ENCODE peak calls at places on chromosomes 6 and 20, in nine cellular contexts. One of them, this sample, is unnamed.

GRCh38 chr20:15475483-15475882 is 1097.8 kb downstream of the KIF16B start:
- DNase-seq in ovary: peak; percentile 17
- DNase-seq in IMR-90: no peak
- DNase-seq in tibial nerve: peak; percentile 10
- DNase-seq in HCT116: no peak
- DNase-seq in stomach: peak; percentile 43
- DNase-seq in right lobe of liver: no peak
- DNase-seq in heart left ventricle: peak; percentile 29
- DNase-seq in spleen: peak; percentile 76
- DNase-seq in this sample: peak; percentile 82

GRCh38 chr6:133542056-133542821 is 301.1 kb downstream of the EYA4 start:
- DNase-seq in tibial nerve: no peak
- DNase-seq in IMR-90: peak; percentile 33
- DNase-seq in HCT116: no peak
- DNase-seq in heart left ventricle: no peak
- DNase-seq in stomach: no peak
- DNase-seq in ovary: no peak
- DNase-seq in spleen: no peak
- DNase-seq in right lobe of liver: no peak
- DNase-seq in this sample: no peak

GRCh38 chr6:25963426-25964123 is 973 bp downstream of the TRIM38 start:
- DNase-seq in stomach: no peak
- DNase-seq in tibial nerve: no peak
- DNase-seq in HCT116: no peak
- DNase-seq in heart left ventricle: no peak
- DNase-seq in right lobe of liver: no peak
- DNase-seq in IMR-90: peak; percentile 16
- DNase-seq in ovary: no peak
- DNase-seq in spleen: no peak
- DNase-seq in this sample: no peak

GRCh38 chr6:41347349-41348050 is 12.1 kb downstream of the NCR2 start:
- DNase-seq in HCT116: no peak
- DNase-seq in IMR-90: no peak
- DNase-seq in right lobe of liver: no peak
- DNase-seq in tibial nerve: no peak
- DNase-seq in ovary: no peak
- DNase-seq in stomach: no peak
- DNase-seq in spleen: no peak
- DNase-seq in heart left ventricle: no peak
- DNase-seq in this sample: no peak

GRCh38 chr6:116278478-116278822 is 1.3 kb downstream of the TSPYL1 start:
- DNase-seq in ovary: no peak
- DNase-seq in heart left ventricle: no peak
- DNase-seq in IMR-90: no peak
- DNase-seq in tibial nerve: no peak
- DNase-seq in right lobe of liver: no peak
- DNase-seq in stomach: no peak
- DNase-seq in HCT116: no peak
- DNase-seq in spleen: peak; percentile 77
- DNase-seq in this sample: no peak

GRCh38 chr6:144298167-144298671 is 13.1 kb downstream of the UTRN start:
- DNase-seq in heart left ventricle: no peak
- DNase-seq in HCT116: no peak
- DNase-seq in tibial nerve: no peak
- DNase-seq in stomach: no peak
- DNase-seq in right lobe of liver: no peak
- DNase-seq in IMR-90: no peak
- DNase-seq in ovary: no peak
- DNase-seq in spleen: no peak
- DNase-seq in this sample: no peak

GRCh38 chr20:38293490-38294333 is 10.2 kb upstream of the BPI start:
- DNase-seq in IMR-90: no peak
- DNase-seq in HCT116: no peak
- DNase-seq in heart left ventricle: no peak
- DNase-seq in right lobe of liver: peak; percentile 84
- DNase-seq in spleen: no peak
- DNase-seq in ovary: no peak
- DNase-seq in tibial nerve: no peak
- DNase-seq in stomach: no peak
- DNase-seq in this sample: no peak

GRCh38 chr20:36462440-36463211 is 78.7 kb upstream of the MYL9 start:
- DNase-seq in heart left ventricle: peak; percentile 86
- DNase-seq in ovary: peak; percentile 68
- DNase-seq in right lobe of liver: no peak
- DNase-seq in tibial nerve: peak; percentile 46
- DNase-seq in IMR-90: peak; percentile 60
- DNase-seq in stomach: peak; percentile 36
- DNase-seq in HCT116: no peak
- DNase-seq in spleen: peak; percentile 87
- DNase-seq in this sample: peak; percentile 87

GRCh38 chr20:40979247-40979646 is 49.4 kb upstream of the TOP1 start:
- DNase-seq in spleen: no peak
- DNase-seq in ovary: no peak
- DNase-seq in tibial nerve: no peak
- DNase-seq in IMR-90: no peak
- DNase-seq in HCT116: no peak
- DNase-seq in heart left ventricle: no peak
- DNase-seq in right lobe of liver: no peak
- DNase-seq in stomach: no peak
- DNase-seq in this sample: no peak

GRCh38 chr6:79010422-79010821 is 67.6 kb downstream of the PHIP start:
- DNase-seq in ovary: no peak
- DNase-seq in tibial nerve: no peak
- DNase-seq in right lobe of liver: no peak
- DNase-seq in heart left ventricle: no peak
- DNase-seq in HCT116: no peak
- DNase-seq in stomach: no peak
- DNase-seq in spleen: no peak
- DNase-seq in IMR-90: no peak
- DNase-seq in this sample: no peak

GRCh38 chr6:38509713-38510112 is 130.0 kb downstream of the BTBD9 start:
- DNase-seq in IMR-90: peak; percentile 75
- DNase-seq in spleen: no peak
- DNase-seq in right lobe of liver: no peak
- DNase-seq in heart left ventricle: no peak
- DNase-seq in stomach: no peak
- DNase-seq in HCT116: peak; percentile 59
- DNase-seq in tibial nerve: no peak
- DNase-seq in ovary: no peak
- DNase-seq in this sample: no peak

GRCh38 chr20:38172344-38172743 is 7.3 kb upstream of the TGM2 start:
- DNase-seq in HCT116: no peak
- DNase-seq in tibial nerve: no peak
- DNase-seq in right lobe of liver: no peak
- DNase-seq in ovary: no peak
- DNase-seq in stomach: no peak
- DNase-seq in IMR-90: peak; percentile 59
- DNase-seq in heart left ventricle: no peak
- DNase-seq in spleen: no peak
- DNase-seq in this sample: no peak

GRCh38 chr6:74182992-74183391 is 487.0 kb downstream of the CD109 start:
- DNase-seq in right lobe of liver: peak; percentile 38
- DNase-seq in IMR-90: peak; percentile 12
- DNase-seq in HCT116: no peak
- DNase-seq in heart left ventricle: no peak
- DNase-seq in ovary: no peak
- DNase-seq in stomach: peak; percentile 55
- DNase-seq in tibial nerve: no peak
- DNase-seq in spleen: no peak
- DNase-seq in this sample: peak; percentile 1

GRCh38 chr6:93713974-93714373 is 294.6 kb upstream of the EPHA7 start:
- DNase-seq in heart left ventricle: no peak
- DNase-seq in spleen: no peak
- DNase-seq in stomach: no peak
- DNase-seq in tibial nerve: no peak
- DNase-seq in HCT116: no peak
- DNase-seq in IMR-90: no peak
- DNase-seq in ovary: no peak
- DNase-seq in right lobe of liver: no peak
- DNase-seq in this sample: no peak

GRCh38 chr20:59033093-59033492 is 958 bp upstream of the ATP5F1E start:
- DNase-seq in tibial nerve: no peak
- DNase-seq in stomach: no peak
- DNase-seq in spleen: no peak
- DNase-seq in heart left ventricle: no peak
- DNase-seq in ovary: no peak
- DNase-seq in HCT116: no peak
- DNase-seq in right lobe of liver: no peak
- DNase-seq in IMR-90: no peak
- DNase-seq in this sample: no peak

GRCh38 chr20:4491643-4492042 is 230.1 kb upstream of the PRND start:
- DNase-seq in IMR-90: no peak
- DNase-seq in tibial nerve: no peak
- DNase-seq in spleen: no peak
- DNase-seq in HCT116: no peak
- DNase-seq in right lobe of liver: no peak
- DNase-seq in ovary: no peak
- DNase-seq in stomach: no peak
- DNase-seq in heart left ventricle: no peak
- DNase-seq in this sample: no peak

GRCh38 chr6:5728726-5729434 is 277.8 kb downstream of the NRN1 start:
- DNase-seq in HCT116: no peak
- DNase-seq in IMR-90: peak; percentile 59
- DNase-seq in stomach: no peak
- DNase-seq in right lobe of liver: no peak
- DNase-seq in tibial nerve: no peak
- DNase-seq in spleen: no peak
- DNase-seq in ovary: no peak
- DNase-seq in heart left ventricle: no peak
- DNase-seq in this sample: peak; percentile 67

GRCh38 chr6:5726976-5727718 is 279.6 kb downstream of the NRN1 start:
- DNase-seq in stomach: no peak
- DNase-seq in right lobe of liver: no peak
- DNase-seq in IMR-90: peak; percentile 21
- DNase-seq in ovary: no peak
- DNase-seq in spleen: no peak
- DNase-seq in HCT116: no peak
- DNase-seq in heart left ventricle: no peak
- DNase-seq in tibial nerve: no peak
- DNase-seq in this sample: no peak

GRCh38 chr6:5729813-5730212 is 276.9 kb downstream of the NRN1 start:
- DNase-seq in right lobe of liver: no peak
- DNase-seq in spleen: no peak
- DNase-seq in IMR-90: no peak
- DNase-seq in ovary: no peak
- DNase-seq in heart left ventricle: no peak
- DNase-seq in HCT116: no peak
- DNase-seq in tibial nerve: no peak
- DNase-seq in stomach: no peak
- DNase-seq in this sample: no peak

GRCh38 chr6:5718231-5718947 is 288.3 kb downstream of the NRN1 start:
- DNase-seq in right lobe of liver: no peak
- DNase-seq in tibial nerve: no peak
- DNase-seq in spleen: no peak
- DNase-seq in IMR-90: no peak
- DNase-seq in heart left ventricle: no peak
- DNase-seq in stomach: no peak
- DNase-seq in HCT116: no peak
- DNase-seq in ovary: no peak
- DNase-seq in this sample: no peak

DNA sequence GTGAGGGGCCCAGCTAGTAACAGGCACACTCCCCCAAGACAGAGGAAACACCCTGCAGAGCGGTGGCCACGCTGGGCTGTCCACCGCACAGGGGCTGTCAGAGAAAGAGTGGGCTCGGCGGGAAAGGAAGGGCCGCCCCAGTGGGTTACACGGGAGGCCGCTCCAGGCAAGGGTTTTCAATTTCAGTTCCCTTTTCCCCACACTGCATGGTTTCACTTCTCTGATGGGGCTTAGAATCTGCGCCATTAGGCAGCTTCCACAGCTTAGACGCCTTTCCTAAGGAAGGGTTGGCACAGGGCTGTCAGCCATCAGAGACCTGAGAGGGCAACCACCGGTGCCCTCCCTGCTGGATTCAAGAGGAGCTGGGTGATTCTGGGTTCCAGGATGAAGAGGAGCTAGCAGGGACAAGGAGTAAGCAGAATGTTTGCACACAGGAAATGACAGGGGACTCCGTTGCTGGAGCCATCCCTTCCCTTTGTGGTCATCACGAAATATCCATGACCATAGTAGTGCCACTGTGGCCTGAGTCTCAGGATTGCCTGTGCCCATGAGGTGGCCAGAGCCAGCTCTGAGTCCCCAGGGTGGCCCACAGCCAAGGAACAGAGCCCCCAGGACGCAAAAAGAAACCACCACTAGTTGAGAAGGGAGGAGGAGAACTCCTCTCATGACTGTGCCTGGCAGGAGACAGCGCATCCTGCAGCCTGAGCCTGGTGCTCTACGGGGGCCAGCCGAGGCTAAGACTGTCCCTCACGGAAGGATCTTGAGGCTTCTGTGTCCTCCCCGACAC is 282.6 kb downstream of the NRN1 start:
- DNase-seq in IMR-90: no peak
- DNase-seq in spleen: peak; percentile 88
- DNase-seq in tibial nerve: no peak
- DNase-seq in stomach: no peak
- DNase-seq in HCT116: no peak
- DNase-seq in ovary: no peak
- DNase-seq in heart left ventricle: peak; percentile 34
- DNase-seq in right lobe of liver: no peak
- DNase-seq in this sample: peak; percentile 65
- TF ChIP-seq POLR2A in IMR-90: no peak
- TF ChIP-seq POLR2A in spleen: no peak
- TF ChIP-seq POLR2A in tibial nerve: no peak
- TF ChIP-seq POLR2A in stomach: no peak
- TF ChIP-seq POLR2A in HCT116: no peak
- TF ChIP-seq POLR2A in ovary: no peak
- TF ChIP-seq POLR2A in heart left ventricle: no peak
- TF ChIP-seq POLR2A in right lobe of liver: no peak
- TF ChIP-seq POLR2A in this sample: no peak

GRCh38 chr20:23061713-23062561 is 12.5 kb upstream of the THBD start:
- DNase-seq in spleen: no peak
- DNase-seq in HCT116: no peak
- DNase-seq in IMR-90: peak; percentile 57
- DNase-seq in tibial nerve: no peak
- DNase-seq in heart left ventricle: peak; percentile 71
- DNase-seq in ovary: peak; percentile 60
- DNase-seq in stomach: no peak
- DNase-seq in right lobe of liver: no peak
- DNase-seq in this sample: peak; percentile 34
- TF ChIP-seq CTCF in spleen: peak; percentile 21
- TF ChIP-seq CTCF in HCT116: peak; percentile 11
- TF ChIP-seq CTCF in IMR-90: peak; percentile 43
- TF ChIP-seq CTCF in tibial nerve: peak; percentile 30
- TF ChIP-seq CTCF in heart left ventricle: peak; percentile 51
- TF ChIP-seq CTCF in ovary: peak; percentile 57
- TF ChIP-seq CTCF in stomach: no peak
- TF ChIP-seq CTCF in right lobe of liver: peak; percentile 11
- TF ChIP-seq CTCF in this sample: peak; percentile 42

GRCh38 chr6:33019358-33019757 is 10.0 kb upstream of the HLA-DOA start:
- DNase-seq in IMR-90: no peak
- DNase-seq in spleen: no peak
- DNase-seq in right lobe of liver: no peak
- DNase-seq in HCT116: no peak
- DNase-seq in stomach: no peak
- DNase-seq in tibial nerve: no peak
- DNase-seq in ovary: no peak
- DNase-seq in heart left ventricle: no peak
- DNase-seq in this sample: no peak
- H3K4me3 ChIP-seq in IMR-90: no peak overlapping the region
- H3K4me3 ChIP-seq in spleen: no peak overlapping the region
- H3K4me3 ChIP-seq in right lobe of liver: no peak overlapping the region
- H3K4me3 ChIP-seq in HCT116: no peak overlapping the region
- H3K4me3 ChIP-seq in stomach: no peak overlapping the region
- H3K4me3 ChIP-seq in tibial nerve: peak overlapping the region; percentile 35
- H3K4me3 ChIP-seq in ovary: peak overlapping the region; percentile 24
- H3K4me3 ChIP-seq in heart left ventricle: peak overlapping the region; percentile 38
- H3K4me3 ChIP-seq in this sample: peak overlapping the region; percentile 7

GRCh38 chr6:75602164-75602896 is 650 bp downstream of the SENP6 start:
- DNase-seq in ovary: peak; percentile 55
- DNase-seq in right lobe of liver: peak; percentile 66
- DNase-seq in tibial nerve: peak; percentile 28
- DNase-seq in heart left ventricle: peak; percentile 48
- DNase-seq in HCT116: peak; percentile 15
- DNase-seq in IMR-90: peak; percentile 42
- DNase-seq in spleen: peak; percentile 92
- DNase-seq in stomach: peak; percentile 47
- DNase-seq in this sample: peak; percentile 35
- TF ChIP-seq POLR2A in ovary: peak; percentile 10
- TF ChIP-seq POLR2A in right lobe of liver: no peak
- TF ChIP-seq POLR2A in tibial nerve: no peak
- TF ChIP-seq POLR2A in heart left ventricle: no peak
- TF ChIP-seq POLR2A in HCT116: no peak
- TF ChIP-seq POLR2A in IMR-90: peak; percentile 13
- TF ChIP-seq POLR2A in spleen: no peak
- TF ChIP-seq POLR2A in stomach: no peak
- TF ChIP-seq POLR2A in this sample: no peak

This sample was measured in upper lobe of left lung.